ENCODE peak calls at places on chromosomes 2 and 18, in seven cellular contexts. L, K, J, Q, I, O and R are unnamed samples.

GRCh38 chr2:238682536-238682935 is 165.3 kb upstream of the TWIST2 start:
- DNase-seq in Q (no peak), J (no peak), L (no peak), O (no peak), K (no peak), I (no peak), R (no peak)

GRCh38 chr18:41756141-41756540 is 198.9 kb upstream of the PIK3C3 start:
- DNase-seq in L (no peak), J (no peak), O (no peak), I (no peak), Q (no peak), K (no peak), R (peak; percentile 9)

GRCh38 chr2:127105656-127106456 is 1.1 kb downstream of the BIN1 start:
- DNase-seq in I (peak; percentile 61), Q (peak; percentile 82), K (peak; percentile 34), J (peak; percentile 88), L (peak; percentile 30), O (no peak), R (no peak)

GRCh38 chr18:477565-477964 is 22.9 kb downstream of the COLEC12 start:
- DNase-seq in K (no peak), Q (no peak), J (no peak), L (peak; percentile 72), I (no peak), O (no peak), R (no peak)

GRCh38 chr2:105576440-105577241 is 168.1 kb upstream of the NCK2 start:
- DNase-seq in Q (no peak), J (no peak), K (no peak), O (no peak), I (peak; percentile 42), L (peak; percentile 27), R (no peak)

GRCh38 chr2:113225505-113226259 is 51.9 kb downstream of the PSD4 start:
- DNase-seq in Q (no peak), O (no peak), I (peak; percentile 49), L (peak; percentile 78), K (no peak), J (no peak), R (no peak)

GRCh38 chr2:107018366-107018765 is 132.4 kb upstream of the ST6GAL2 start:
- DNase-seq in I (no peak), L (no peak), Q (no peak), J (no peak), K (no peak), O (no peak), R (no peak)

GRCh38 chr18:79801641-79802040 is 3.9 kb downstream of the KCNG2 start:
- DNase-seq in J (no peak), K (no peak), O (no peak), I (no peak), L (no peak), Q (no peak), R (no peak)

GRCh38 chr2:157107877-157108276 is 149.6 kb upstream of the GALNT5 start:
- DNase-seq in L (peak; percentile 4), I (peak; percentile 66), J (no peak), K (peak; percentile 33), Q (no peak), O (no peak), R (no peak)

GRCh38 chr2:165193178-165193777 is 10.6 kb downstream of the SCN3A start:
- DNase-seq in O (no peak), L (no peak), Q (no peak), K (no peak), J (no peak), I (no peak), R (no peak)

GRCh38 chr2:163157891-163158511 is 319.4 kb upstream of the KCNH7 start:
- DNase-seq in J (no peak), I (peak; percentile 89), L (no peak), Q (no peak), O (no peak), K (no peak), R (no peak)

GRCh38 chr2:241363316-241363879 is 7.3 kb downstream of the FARP2 start:
- DNase-seq in L (no peak), J (no peak), Q (no peak), I (no peak), O (no peak), K (peak; percentile 22), R (no peak)

GRCh38 chr18:49817947-49818346 is 4.6 kb upstream of the ACAA2 start:
- DNase-seq in L (no peak), J (no peak), Q (no peak), O (no peak), I (no peak), K (peak; percentile 79), R (no peak)

GRCh38 chr18:5937086-5937485 is 41.8 kb upstream of the TMEM200C start:
- DNase-seq in J (no peak), L (no peak), K (no peak), I (no peak), O (no peak), Q (no peak), R (no peak)

GRCh38 chr2:222797308-222797707 is 63.5 kb upstream of the ACSL3 start:
- DNase-seq in L (no peak), I (peak; percentile 34), J (no peak), O (no peak), Q (no peak), K (no peak), R (peak; percentile 17)

GRCh38 chr18:68298340-68298739 is 416.6 kb downstream of the TMX3 start:
- DNase-seq in Q (no peak), J (no peak), O (no peak), I (no peak), K (no peak), L (no peak), R (no peak)

GRCh38 chr2:46538393-46538792 is 59.0 kb downstream of the TMEM247 start:
- DNase-seq in Q (no peak), K (no peak), J (no peak), O (no peak), L (peak; percentile 67), I (peak; percentile 32), R (no peak)

GRCh38 chr18:57666818-57667497 is 45.3 kb upstream of the NARS1 start:
- DNase-seq in I (peak; percentile 74), L (peak; percentile 35), J (no peak), O (no peak), K (no peak), Q (no peak), R (no peak)

GRCh38 chr2:121596221-121597080 is 52.8 kb downstream of the CLASP1 start:
- DNase-seq in J (no peak), I (peak; percentile 57), K (peak; percentile 11), Q (no peak), O (peak; percentile 32), L (peak; percentile 65), R (peak; percentile 19)

GRCh38 chr18:59266876-59267510 is 6.3 kb downstream of the RAX start:
- DNase-seq in J (no peak), O (no peak), L (no peak), K (no peak), I (no peak), Q (no peak), R (no peak)

GRCh38 chr18:59264651-59265245 is 8.5 kb downstream of the RAX start:
- DNase-seq in O (no peak), I (no peak), K (no peak), L (no peak), Q (peak; percentile 74), J (peak; percentile 65), R (no peak)

GRCh38 chr18:59265246-59266018 is 7.8 kb downstream of the RAX start:
- DNase-seq in K (no peak), J (peak; percentile 59), L (no peak), O (no peak), I (no peak), Q (peak; percentile 83), R (no peak)

GRCh38 chr18:59266459-59266858 is 6.8 kb downstream of the RAX start:
- DNase-seq in I (no peak), K (no peak), J (no peak), L (no peak), O (no peak), Q (no peak), R (no peak)

DNA sequence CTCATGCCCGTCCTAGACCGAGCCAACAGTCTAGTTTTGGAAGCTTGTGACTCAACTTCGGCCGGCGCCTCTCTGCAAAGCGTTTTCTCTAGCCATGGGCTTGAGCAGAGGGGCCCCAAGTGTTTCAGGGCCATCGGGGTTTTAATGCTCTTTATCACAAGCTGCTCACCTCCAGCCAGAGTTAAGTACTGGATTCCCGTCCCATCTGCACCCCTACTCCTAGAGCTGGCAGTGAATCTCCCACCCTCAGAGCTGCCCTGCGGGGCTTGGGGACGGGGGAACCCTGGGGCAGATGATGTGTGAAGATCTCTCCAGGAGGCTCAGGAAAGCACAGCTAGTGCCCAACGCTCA is 7.3 kb downstream of the RAX start:
- DNase-seq in I (no peak), K (no peak), L (no peak), J (no peak), Q (no peak), O (no peak), R (no peak)
- H3K27me3 ChIP-seq in I (peaks cover 79% of the 10 kb centered on the region), K (peaks cover 85% of the 10 kb centered on the region), L (peaks cover 44% of the 10 kb centered on the region), J (peaks cover 17% of the 10 kb centered on the region), Q (peaks cover 79% of the 10 kb centered on the region), O (peaks cover 55% of the 10 kb centered on the region), R (peaks cover 61% of the 10 kb centered on the region)

GRCh38 chr2:219073413-219074129 is 12.8 kb upstream of the IHH start:
- DNase-seq in O (peak; percentile 60), J (peak; percentile 25), K (peak; percentile 68), L (peak; percentile 71), I (peak; percentile 72), Q (no peak), R (no peak)
- TF ChIP-seq CTCF in O (peak; percentile 58), J (peak; percentile 47), K (peak; percentile 65), L (peak; percentile 66), I (peak; percentile 72), Q (peak; percentile 43), R (peak; percentile 65)

GRCh38 chr2:70046534-70046933 is 40.7 kb upstream of the PCBP1 start:
- DNase-seq in K (no peak), J (no peak), O (no peak), I (no peak), Q (no peak), L (no peak), R (no peak)
- H3K4me3 ChIP-seq in K (no peak overlapping the region), J (no peak overlapping the region), O (no peak overlapping the region), I (no peak overlapping the region), Q (no peak overlapping the region), L (no peak overlapping the region), R (no peak overlapping the region)

GRCh38 chr2:216741223-216741593 is 45.9 kb upstream of the IGFBP5 start:
- DNase-seq in J (no peak), Q (no peak), I (no peak), O (no peak), K (no peak), L (no peak), R (no peak)
- H3K27me3 ChIP-seq in J (no peaks in the 10 kb centered on the region), Q (no peaks in the 10 kb centered on the region), I (no peaks in the 10 kb centered on the region), O (no peaks in the 10 kb centered on the region), K (no peaks in the 10 kb centered on the region), L (no peaks in the 10 kb centered on the region), R (peaks cover 6% of the 10 kb centered on the region)